ENCODE peak calls at places on chromosomes 11 and 22, in nine cellular contexts. One of them, this sample, is unnamed.

GRCh38 chr11:86595401-86595800 is 77.0 kb downstream of the ME3 start:
- DNase-seq in central memory CD4-positive, alpha-beta T cell: no peak
- DNase-seq in iris pigment epithelial cell: no peak
- DNase-seq in activated naive CD8-positive, alpha-beta T cell treated with anti-CD3 and anti-CD28 coated beads, Interleukin-2, amount 10 ng/mL, durations not matched to agents 7 days and 5 days: no peak
- DNase-seq in SJSA1: no peak
- DNase-seq in glutamatergic neuron: no peak
- DNase-seq in gastrocnemius medialis: no peak
- DNase-seq in ovary: no peak
- DNase-seq in activated CD8-positive, alpha-beta memory T cell treated with anti-CD3 and anti-CD28 coated beads, Interleukin-2, amount 50 U/mL, for 4 hours: no peak
- DNase-seq in this sample: no peak

GRCh38 chr11:17498475-17498874 is 21.8 kb upstream of the ABCC8 start:
- DNase-seq in central memory CD4-positive, alpha-beta T cell: no peak
- DNase-seq in ovary: no peak
- DNase-seq in activated CD8-positive, alpha-beta memory T cell treated with anti-CD3 and anti-CD28 coated beads, Interleukin-2, amount 50 U/mL, for 4 hours: no peak
- DNase-seq in iris pigment epithelial cell: peak; percentile 11
- DNase-seq in activated naive CD8-positive, alpha-beta T cell treated with anti-CD3 and anti-CD28 coated beads, Interleukin-2, amount 10 ng/mL, durations not matched to agents 7 days and 5 days: no peak
- DNase-seq in SJSA1: no peak
- DNase-seq in gastrocnemius medialis: no peak
- DNase-seq in glutamatergic neuron: peak; percentile 38
- DNase-seq in this sample: no peak

GRCh38 chr22:46355369-46355995 is 20.0 kb downstream of the TRMU start:
- DNase-seq in iris pigment epithelial cell: peak; percentile 53
- DNase-seq in glutamatergic neuron: peak; percentile 93
- DNase-seq in gastrocnemius medialis: no peak
- DNase-seq in ovary: peak; percentile 60
- DNase-seq in SJSA1: peak; percentile 60
- DNase-seq in activated naive CD8-positive, alpha-beta T cell treated with anti-CD3 and anti-CD28 coated beads, Interleukin-2, amount 10 ng/mL, durations not matched to agents 7 days and 5 days: peak; percentile 74
- DNase-seq in activated CD8-positive, alpha-beta memory T cell treated with anti-CD3 and anti-CD28 coated beads, Interleukin-2, amount 50 U/mL, for 4 hours: peak; percentile 65
- DNase-seq in central memory CD4-positive, alpha-beta T cell: peak; percentile 42
- DNase-seq in this sample: no peak

GRCh38 chr11:27201454-27202302 is 161.1 kb downstream of the BBOX1 start:
- DNase-seq in ovary: peak; percentile 83
- DNase-seq in glutamatergic neuron: no peak
- DNase-seq in activated naive CD8-positive, alpha-beta T cell treated with anti-CD3 and anti-CD28 coated beads, Interleukin-2, amount 10 ng/mL, durations not matched to agents 7 days and 5 days: no peak
- DNase-seq in activated CD8-positive, alpha-beta memory T cell treated with anti-CD3 and anti-CD28 coated beads, Interleukin-2, amount 50 U/mL, for 4 hours: no peak
- DNase-seq in iris pigment epithelial cell: peak; percentile 88
- DNase-seq in central memory CD4-positive, alpha-beta T cell: no peak
- DNase-seq in gastrocnemius medialis: peak; percentile 62
- DNase-seq in SJSA1: peak; percentile 80
- DNase-seq in this sample: no peak

GRCh38 chr11:74397531-74398243 is 546 bp downstream of the PGM2L1 start:
- DNase-seq in iris pigment epithelial cell: peak; percentile 34
- DNase-seq in SJSA1: peak; percentile 23
- DNase-seq in central memory CD4-positive, alpha-beta T cell: peak; percentile 63
- DNase-seq in activated CD8-positive, alpha-beta memory T cell treated with anti-CD3 and anti-CD28 coated beads, Interleukin-2, amount 50 U/mL, for 4 hours: no peak
- DNase-seq in gastrocnemius medialis: no peak
- DNase-seq in glutamatergic neuron: no peak
- DNase-seq in activated naive CD8-positive, alpha-beta T cell treated with anti-CD3 and anti-CD28 coated beads, Interleukin-2, amount 10 ng/mL, durations not matched to agents 7 days and 5 days: peak; percentile 67
- DNase-seq in ovary: no peak
- DNase-seq in this sample: no peak

GRCh38 chr22:30287626-30288413 is 1.5 kb downstream of the CASTOR1 start:
- DNase-seq in central memory CD4-positive, alpha-beta T cell: peak; percentile 83
- DNase-seq in SJSA1: peak; percentile 92
- DNase-seq in iris pigment epithelial cell: peak; percentile 85
- DNase-seq in glutamatergic neuron: peak; percentile 81
- DNase-seq in activated CD8-positive, alpha-beta memory T cell treated with anti-CD3 and anti-CD28 coated beads, Interleukin-2, amount 50 U/mL, for 4 hours: peak; percentile 92
- DNase-seq in activated naive CD8-positive, alpha-beta T cell treated with anti-CD3 and anti-CD28 coated beads, Interleukin-2, amount 10 ng/mL, durations not matched to agents 7 days and 5 days: peak; percentile 87
- DNase-seq in ovary: peak; percentile 87
- DNase-seq in gastrocnemius medialis: peak; percentile 47
- DNase-seq in this sample: peak; percentile 65

GRCh38 chr11:13354335-13354734 is 76.7 kb downstream of the BMAL1 start:
- DNase-seq in iris pigment epithelial cell: peak; percentile 18
- DNase-seq in central memory CD4-positive, alpha-beta T cell: no peak
- DNase-seq in gastrocnemius medialis: no peak
- DNase-seq in glutamatergic neuron: no peak
- DNase-seq in activated naive CD8-positive, alpha-beta T cell treated with anti-CD3 and anti-CD28 coated beads, Interleukin-2, amount 10 ng/mL, durations not matched to agents 7 days and 5 days: no peak
- DNase-seq in ovary: no peak
- DNase-seq in SJSA1: no peak
- DNase-seq in activated CD8-positive, alpha-beta memory T cell treated with anti-CD3 and anti-CD28 coated beads, Interleukin-2, amount 50 U/mL, for 4 hours: no peak
- DNase-seq in this sample: no peak

GRCh38 chr11:1222491-1223345 is at the start of gene MUC5B:
- DNase-seq in iris pigment epithelial cell: no peak
- DNase-seq in central memory CD4-positive, alpha-beta T cell: no peak
- DNase-seq in gastrocnemius medialis: no peak
- DNase-seq in activated CD8-positive, alpha-beta memory T cell treated with anti-CD3 and anti-CD28 coated beads, Interleukin-2, amount 50 U/mL, for 4 hours: no peak
- DNase-seq in ovary: no peak
- DNase-seq in SJSA1: no peak
- DNase-seq in activated naive CD8-positive, alpha-beta T cell treated with anti-CD3 and anti-CD28 coated beads, Interleukin-2, amount 10 ng/mL, durations not matched to agents 7 days and 5 days: no peak
- DNase-seq in glutamatergic neuron: peak; percentile 13
- DNase-seq in this sample: no peak

GRCh38 chr22:41700105-41700358 is 729 bp downstream of the MEI1 start:
- DNase-seq in activated CD8-positive, alpha-beta memory T cell treated with anti-CD3 and anti-CD28 coated beads, Interleukin-2, amount 50 U/mL, for 4 hours: no peak
- DNase-seq in SJSA1: no peak
- DNase-seq in activated naive CD8-positive, alpha-beta T cell treated with anti-CD3 and anti-CD28 coated beads, Interleukin-2, amount 10 ng/mL, durations not matched to agents 7 days and 5 days: no peak
- DNase-seq in gastrocnemius medialis: no peak
- DNase-seq in iris pigment epithelial cell: no peak
- DNase-seq in central memory CD4-positive, alpha-beta T cell: no peak
- DNase-seq in ovary: no peak
- DNase-seq in glutamatergic neuron: no peak
- DNase-seq in this sample: no peak

GRCh38 chr11:1696608-1697570 is at the start of gene KRTAP5-6:
- DNase-seq in gastrocnemius medialis: no peak
- DNase-seq in activated naive CD8-positive, alpha-beta T cell treated with anti-CD3 and anti-CD28 coated beads, Interleukin-2, amount 10 ng/mL, durations not matched to agents 7 days and 5 days: no peak
- DNase-seq in central memory CD4-positive, alpha-beta T cell: no peak
- DNase-seq in activated CD8-positive, alpha-beta memory T cell treated with anti-CD3 and anti-CD28 coated beads, Interleukin-2, amount 50 U/mL, for 4 hours: no peak
- DNase-seq in iris pigment epithelial cell: no peak
- DNase-seq in SJSA1: no peak
- DNase-seq in glutamatergic neuron: no peak
- DNase-seq in ovary: no peak
- DNase-seq in this sample: no peak

GRCh38 chr11:45086526-45086925 is 59.9 kb upstream of the PRDM11 start:
- DNase-seq in gastrocnemius medialis: no peak
- DNase-seq in SJSA1: no peak
- DNase-seq in glutamatergic neuron: no peak
- DNase-seq in central memory CD4-positive, alpha-beta T cell: no peak
- DNase-seq in activated CD8-positive, alpha-beta memory T cell treated with anti-CD3 and anti-CD28 coated beads, Interleukin-2, amount 50 U/mL, for 4 hours: no peak
- DNase-seq in iris pigment epithelial cell: no peak
- DNase-seq in activated naive CD8-positive, alpha-beta T cell treated with anti-CD3 and anti-CD28 coated beads, Interleukin-2, amount 10 ng/mL, durations not matched to agents 7 days and 5 days: no peak
- DNase-seq in ovary: no peak
- DNase-seq in this sample: no peak

GRCh38 chr11:134237557-134237922 is 13.1 kb downstream of the VPS26B start:
- DNase-seq in ovary: no peak
- DNase-seq in iris pigment epithelial cell: no peak
- DNase-seq in activated CD8-positive, alpha-beta memory T cell treated with anti-CD3 and anti-CD28 coated beads, Interleukin-2, amount 50 U/mL, for 4 hours: no peak
- DNase-seq in glutamatergic neuron: no peak
- DNase-seq in activated naive CD8-positive, alpha-beta T cell treated with anti-CD3 and anti-CD28 coated beads, Interleukin-2, amount 10 ng/mL, durations not matched to agents 7 days and 5 days: no peak
- DNase-seq in gastrocnemius medialis: no peak
- DNase-seq in central memory CD4-positive, alpha-beta T cell: no peak
- DNase-seq in SJSA1: no peak
- DNase-seq in this sample: no peak

GRCh38 chr11:62105611-62106245 is 18.1 kb upstream of the INCENP start:
- DNase-seq in gastrocnemius medialis: no peak
- DNase-seq in iris pigment epithelial cell: peak; percentile 55
- DNase-seq in SJSA1: peak; percentile 73
- DNase-seq in central memory CD4-positive, alpha-beta T cell: no peak
- DNase-seq in ovary: no peak
- DNase-seq in activated naive CD8-positive, alpha-beta T cell treated with anti-CD3 and anti-CD28 coated beads, Interleukin-2, amount 10 ng/mL, durations not matched to agents 7 days and 5 days: no peak
- DNase-seq in glutamatergic neuron: no peak
- DNase-seq in activated CD8-positive, alpha-beta memory T cell treated with anti-CD3 and anti-CD28 coated beads, Interleukin-2, amount 50 U/mL, for 4 hours: no peak
- DNase-seq in this sample: no peak

GRCh38 chr11:8745431-8745986 is 62.9 kb downstream of the RPL27A start:
- DNase-seq in activated CD8-positive, alpha-beta memory T cell treated with anti-CD3 and anti-CD28 coated beads, Interleukin-2, amount 50 U/mL, for 4 hours: no peak
- DNase-seq in activated naive CD8-positive, alpha-beta T cell treated with anti-CD3 and anti-CD28 coated beads, Interleukin-2, amount 10 ng/mL, durations not matched to agents 7 days and 5 days: no peak
- DNase-seq in glutamatergic neuron: no peak
- DNase-seq in central memory CD4-positive, alpha-beta T cell: no peak
- DNase-seq in iris pigment epithelial cell: no peak
- DNase-seq in SJSA1: no peak
- DNase-seq in gastrocnemius medialis: no peak
- DNase-seq in ovary: no peak
- DNase-seq in this sample: no peak

GRCh38 chr11:84720706-84721402 is 906.3 kb downstream of the DLG2 start:
- DNase-seq in central memory CD4-positive, alpha-beta T cell: no peak
- DNase-seq in activated CD8-positive, alpha-beta memory T cell treated with anti-CD3 and anti-CD28 coated beads, Interleukin-2, amount 50 U/mL, for 4 hours: peak; percentile 8
- DNase-seq in activated naive CD8-positive, alpha-beta T cell treated with anti-CD3 and anti-CD28 coated beads, Interleukin-2, amount 10 ng/mL, durations not matched to agents 7 days and 5 days: peak; percentile 31
- DNase-seq in ovary: peak; percentile 34
- DNase-seq in SJSA1: no peak
- DNase-seq in glutamatergic neuron: peak; percentile 36
- DNase-seq in gastrocnemius medialis: peak; percentile 7
- DNase-seq in iris pigment epithelial cell: no peak
- DNase-seq in this sample: peak; percentile 54

GRCh38 chr22:42316988-42317387 is 46.5 kb upstream of the TCF20 start:
- DNase-seq in activated naive CD8-positive, alpha-beta T cell treated with anti-CD3 and anti-CD28 coated beads, Interleukin-2, amount 10 ng/mL, durations not matched to agents 7 days and 5 days: no peak
- DNase-seq in SJSA1: no peak
- DNase-seq in gastrocnemius medialis: no peak
- DNase-seq in iris pigment epithelial cell: no peak
- DNase-seq in activated CD8-positive, alpha-beta memory T cell treated with anti-CD3 and anti-CD28 coated beads, Interleukin-2, amount 50 U/mL, for 4 hours: peak; percentile 67
- DNase-seq in central memory CD4-positive, alpha-beta T cell: peak; percentile 59
- DNase-seq in ovary: no peak
- DNase-seq in glutamatergic neuron: no peak
- DNase-seq in this sample: no peak

GRCh38 chr11:123738374-123738773 is 3.1 kb downstream of the ZNF202 start:
- DNase-seq in iris pigment epithelial cell: no peak
- DNase-seq in glutamatergic neuron: no peak
- DNase-seq in activated CD8-positive, alpha-beta memory T cell treated with anti-CD3 and anti-CD28 coated beads, Interleukin-2, amount 50 U/mL, for 4 hours: no peak
- DNase-seq in gastrocnemius medialis: no peak
- DNase-seq in SJSA1: no peak
- DNase-seq in central memory CD4-positive, alpha-beta T cell: no peak
- DNase-seq in ovary: no peak
- DNase-seq in activated naive CD8-positive, alpha-beta T cell treated with anti-CD3 and anti-CD28 coated beads, Interleukin-2, amount 10 ng/mL, durations not matched to agents 7 days and 5 days: no peak
- DNase-seq in this sample: no peak

GRCh38 chr11:92225206-92225562 is 566 bp downstream of the FAT3 start:
- DNase-seq in ovary: no peak
- DNase-seq in iris pigment epithelial cell: no peak
- DNase-seq in activated naive CD8-positive, alpha-beta T cell treated with anti-CD3 and anti-CD28 coated beads, Interleukin-2, amount 10 ng/mL, durations not matched to agents 7 days and 5 days: no peak
- DNase-seq in gastrocnemius medialis: no peak
- DNase-seq in SJSA1: no peak
- DNase-seq in activated CD8-positive, alpha-beta memory T cell treated with anti-CD3 and anti-CD28 coated beads, Interleukin-2, amount 50 U/mL, for 4 hours: no peak
- DNase-seq in central memory CD4-positive, alpha-beta T cell: no peak
- DNase-seq in glutamatergic neuron: peak; percentile 44
- DNase-seq in this sample: no peak

GRCh38 chr11:68457898-68458249 is 2.7 kb upstream of the PPP6R3 start:
- DNase-seq in ovary: no peak
- DNase-seq in activated CD8-positive, alpha-beta memory T cell treated with anti-CD3 and anti-CD28 coated beads, Interleukin-2, amount 50 U/mL, for 4 hours: no peak
- DNase-seq in central memory CD4-positive, alpha-beta T cell: no peak
- DNase-seq in gastrocnemius medialis: no peak
- DNase-seq in iris pigment epithelial cell: no peak
- DNase-seq in SJSA1: no peak
- DNase-seq in activated naive CD8-positive, alpha-beta T cell treated with anti-CD3 and anti-CD28 coated beads, Interleukin-2, amount 10 ng/mL, durations not matched to agents 7 days and 5 days: no peak
- DNase-seq in glutamatergic neuron: no peak
- DNase-seq in this sample: no peak

GRCh38 chr22:22431271-22432220 is 77.0 kb downstream of the ZNF280B start:
- DNase-seq in SJSA1: peak; percentile 9
- DNase-seq in glutamatergic neuron: peak; percentile 78
- DNase-seq in activated CD8-positive, alpha-beta memory T cell treated with anti-CD3 and anti-CD28 coated beads, Interleukin-2, amount 50 U/mL, for 4 hours: peak; percentile 55
- DNase-seq in central memory CD4-positive, alpha-beta T cell: peak; percentile 5
- DNase-seq in activated naive CD8-positive, alpha-beta T cell treated with anti-CD3 and anti-CD28 coated beads, Interleukin-2, amount 10 ng/mL, durations not matched to agents 7 days and 5 days: peak; percentile 55
- DNase-seq in ovary: no peak
- DNase-seq in gastrocnemius medialis: no peak
- DNase-seq in iris pigment epithelial cell: peak; percentile 56
- DNase-seq in this sample: no peak

GRCh38 chr11:35610636-35611035 is 7.6 kb upstream of the FJX1 start:
- DNase-seq in gastrocnemius medialis: no peak
- DNase-seq in activated naive CD8-positive, alpha-beta T cell treated with anti-CD3 and anti-CD28 coated beads, Interleukin-2, amount 10 ng/mL, durations not matched to agents 7 days and 5 days: no peak
- DNase-seq in ovary: no peak
- DNase-seq in glutamatergic neuron: no peak
- DNase-seq in SJSA1: no peak
- DNase-seq in central memory CD4-positive, alpha-beta T cell: no peak
- DNase-seq in activated CD8-positive, alpha-beta memory T cell treated with anti-CD3 and anti-CD28 coated beads, Interleukin-2, amount 50 U/mL, for 4 hours: no peak
- DNase-seq in iris pigment epithelial cell: no peak
- DNase-seq in this sample: no peak

GRCh38 chr22:48051796-48052620 is 1289.6 kb downstream of the TBC1D22A start:
- DNase-seq in gastrocnemius medialis: no peak
- DNase-seq in activated naive CD8-positive, alpha-beta T cell treated with anti-CD3 and anti-CD28 coated beads, Interleukin-2, amount 10 ng/mL, durations not matched to agents 7 days and 5 days: no peak
- DNase-seq in ovary: no peak
- DNase-seq in glutamatergic neuron: no peak
- DNase-seq in SJSA1: no peak
- DNase-seq in central memory CD4-positive, alpha-beta T cell: no peak
- DNase-seq in activated CD8-positive, alpha-beta memory T cell treated with anti-CD3 and anti-CD28 coated beads, Interleukin-2, amount 50 U/mL, for 4 hours: no peak
- DNase-seq in iris pigment epithelial cell: no peak
- DNase-seq in this sample: no peak

GRCh38 chr11:8070417-8071101 is 10.5 kb upstream of the TUB start:
- DNase-seq in central memory CD4-positive, alpha-beta T cell: no peak
- DNase-seq in ovary: no peak
- DNase-seq in glutamatergic neuron: no peak
- DNase-seq in activated naive CD8-positive, alpha-beta T cell treated with anti-CD3 and anti-CD28 coated beads, Interleukin-2, amount 10 ng/mL, durations not matched to agents 7 days and 5 days: no peak
- DNase-seq in gastrocnemius medialis: no peak
- DNase-seq in SJSA1: no peak
- DNase-seq in activated CD8-positive, alpha-beta memory T cell treated with anti-CD3 and anti-CD28 coated beads, Interleukin-2, amount 50 U/mL, for 4 hours: no peak
- DNase-seq in iris pigment epithelial cell: peak; percentile 39
- DNase-seq in this sample: no peak